ENCODE peak calls at places on chromosomes 4 and X, in five cellular contexts. A, N, U, S and K are unnamed samples.

GRCh38 chr4:53076335-53076958 is 214.3 kb downstream of the RASL11B start:
- DNase-seq in A (no peak), N (no peak), U (no peak), S (no peak), K (no peak)

GRCh38 chrX:140724337-140725105 is 15.0 kb downstream of the LINC00632 start:
- DNase-seq in A (no peak), U (peak; percentile 4), N (no peak), S (no peak), K (no peak)

GRCh38 chrX:12013220-12013619 is 125.1 kb upstream of the FRMPD4 start:
- DNase-seq in U (peak; percentile 54), A (peak; percentile 62), N (no peak), S (no peak), K (peak; percentile 61)

GRCh38 chrX:96182366-96182765 is 502.3 kb upstream of the DIAPH2 start:
- DNase-seq in S (no peak), N (no peak), A (peak; percentile 33), U (peak; percentile 24), K (peak; percentile 65)

GRCh38 chrX:102979536-102979935 is 42.5 kb downstream of the RAB40AL start:
- DNase-seq in S (no peak), A (no peak), N (no peak), U (no peak), K (no peak)

GRCh38 chrX:40853816-40854123 is 118.4 kb upstream of the MED14 start:
- DNase-seq in N (no peak), S (no peak), U (no peak), A (no peak), K (no peak)

GRCh38 chr4:2042207-2042946 is 16.8 kb upstream of the NAT8L start:
- DNase-seq in N (no peak), S (no peak), A (no peak), U (no peak), K (no peak)

GRCh38 chr4:110119347-110119746 is 79.1 kb downstream of the ELOVL6 start:
- DNase-seq in N (no peak), S (no peak), A (no peak), U (no peak), K (peak; percentile 85)

GRCh38 chr4:55125087-55125721 is at the start of gene KDR:
- DNase-seq in N (peak; percentile 76), U (peak; percentile 25), S (no peak), A (no peak), K (peak; percentile 21)

GRCh38 chr4:53633608-53634007 is 42.3 kb upstream of the LNX1 start:
- DNase-seq in U (peak; percentile 69), S (peak; percentile 92), N (no peak), A (no peak), K (peak; percentile 16)

GRCh38 chr4:5079581-5079980 is 28.3 kb downstream of the STK32B start:
- DNase-seq in N (no peak), A (no peak), U (peak; percentile 5), S (no peak), K (no peak)

GRCh38 chr4:113878718-113879117 is 100.7 kb downstream of the ARSJ start:
- DNase-seq in N (no peak), S (no peak), A (peak; percentile 54), U (peak; percentile 25), K (no peak)

GRCh38 chr4:189921058-189921457 is 19.6 kb upstream of the FRG1 start:
- DNase-seq in N (no peak), S (no peak), U (no peak), A (no peak), K (no peak)

GRCh38 chr4:89486042-89486441 is 178.4 kb upstream of the GPRIN3 start:
- DNase-seq in U (peak; percentile 67), S (no peak), A (peak; percentile 22), N (no peak), K (peak; percentile 28)

GRCh38 chrX:19774905-19775304 is 112.5 kb downstream of the SH3KBP1 start:
- DNase-seq in N (no peak), S (no peak), A (no peak), U (no peak), K (no peak)

GRCh38 chr4:52507774-52508173 is 151.3 kb downstream of the USP46 start:
- DNase-seq in S (no peak), N (no peak), U (no peak), A (no peak), K (no peak)

GRCh38 chr4:142363686-142364085 is 482.4 kb downstream of the INPP4B start:
- DNase-seq in N (no peak), A (no peak), U (no peak), S (no peak), K (no peak)

GRCh38 chr4:48216563-48216962 is 53.1 kb downstream of the TEC start:
- DNase-seq in N (no peak), A (no peak), U (no peak), S (no peak), K (no peak)

GRCh38 chr4:113524096-113524495 is 237.4 kb downstream of the CAMK2D start:
- DNase-seq in A (no peak), U (no peak), N (no peak), S (no peak), K (no peak)

GRCh38 chrX:129932792-129933321 is 26.9 kb downstream of the UTP14A start:
- DNase-seq in A (peak; percentile 44), N (peak; percentile 59), S (no peak), U (no peak), K (peak; percentile 6)

GRCh38 chrX:136192839-136193414 is 45.6 kb downstream of the FHL1 start:
- DNase-seq in U (peak; percentile 76), A (no peak), S (no peak), N (no peak), K (no peak)

GRCh38 chr4:11106190-11106589 is 322.5 kb downstream of the HS3ST1 start:
- DNase-seq in U (peak; percentile 49), N (no peak), S (no peak), A (no peak), K (peak; percentile 66)

GRCh38 chr4:2256156-2256731 is 5.7 kb downstream of the MXD4 start:
- DNase-seq in N (peak; percentile 74), S (peak; percentile 87), A (no peak), U (no peak), K (no peak)

GRCh38 chr4:185096032-185096653 is 46.9 kb upstream of the SLC25A4 start:
- DNase-seq in S (no peak), A (peak; percentile 26), N (no peak), U (peak; percentile 57), K (peak; percentile 59)

GRCh38 chrX:136865270-136866168 is 15.0 kb downstream of the RBMX start:
- DNase-seq in N (no peak), A (no peak), S (no peak), U (no peak), K (no peak)

GRCh38 chr4:55032788-55033187 is 92.6 kb downstream of the KDR start:
- DNase-seq in U (no peak), N (no peak), A (no peak), S (no peak), K (no peak)

GRCh38 chrX:149145845-149146285 is 359.2 kb downstream of the IDS start:
- DNase-seq in S (no peak), N (no peak), A (no peak), U (peak; percentile 31), K (no peak)

GRCh38 chr4:16894406-16894805 is 4.0 kb downstream of the LDB2 start:
- DNase-seq in A (no peak), N (no peak), S (no peak), U (peak; percentile 54), K (no peak)
- H3K4me3 ChIP-seq in A (no peak overlapping the region), N (peak overlapping the region; percentile 16), S (no peak overlapping the region), U (no peak overlapping the region), K (no peak overlapping the region)

DNA sequence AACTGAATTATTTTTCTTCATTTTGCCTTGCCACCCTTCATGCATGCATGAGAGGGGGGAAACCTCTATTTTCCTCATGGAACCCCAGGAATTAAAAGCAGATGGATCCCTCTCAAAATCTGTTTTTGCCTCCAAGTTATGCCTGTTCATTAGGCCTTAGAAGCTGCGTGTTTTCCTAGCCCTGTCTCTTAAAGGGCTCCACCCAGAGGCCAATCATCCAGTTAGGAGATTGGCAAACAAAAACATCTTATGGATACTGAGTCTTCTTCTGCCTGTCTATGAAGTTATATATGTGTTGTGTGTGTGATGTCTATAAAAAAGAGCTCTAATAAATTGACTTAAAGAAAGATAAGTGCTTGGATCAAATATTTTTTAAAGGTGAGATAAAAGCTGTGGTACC is 142.9 kb downstream of the ANAPC10 start:
- DNase-seq in A (no peak), S (no peak), U (no peak), N (no peak), K (no peak)
- TF ChIP-seq CTCF in A (no peak), S (no peak), U (no peak), N (no peak), K (no peak)

GRCh38 chr4:6200922-6201362 is 593 bp upstream of the JAKMIP1 start:
- DNase-seq in A (no peak), U (no peak), N (no peak), S (no peak), K (no peak)
- H3K4me3 ChIP-seq in A (peak overlapping the region; percentile 62), U (no peak overlapping the region), N (peak overlapping the region; percentile 27), S (peak overlapping the region; percentile 59), K (no peak overlapping the region)

GRCh38 chr4:121096629-121097028 is 24.3 kb upstream of the NDNF start:
- DNase-seq in N (no peak), U (peak; percentile 49), A (peak; percentile 16), S (no peak), K (peak; percentile 28)
- TF ChIP-seq CTCF in N (peak; percentile 58), U (peak; percentile 56), A (peak; percentile 55), S (peak; percentile 40), K (peak; percentile 30)

DNA sequence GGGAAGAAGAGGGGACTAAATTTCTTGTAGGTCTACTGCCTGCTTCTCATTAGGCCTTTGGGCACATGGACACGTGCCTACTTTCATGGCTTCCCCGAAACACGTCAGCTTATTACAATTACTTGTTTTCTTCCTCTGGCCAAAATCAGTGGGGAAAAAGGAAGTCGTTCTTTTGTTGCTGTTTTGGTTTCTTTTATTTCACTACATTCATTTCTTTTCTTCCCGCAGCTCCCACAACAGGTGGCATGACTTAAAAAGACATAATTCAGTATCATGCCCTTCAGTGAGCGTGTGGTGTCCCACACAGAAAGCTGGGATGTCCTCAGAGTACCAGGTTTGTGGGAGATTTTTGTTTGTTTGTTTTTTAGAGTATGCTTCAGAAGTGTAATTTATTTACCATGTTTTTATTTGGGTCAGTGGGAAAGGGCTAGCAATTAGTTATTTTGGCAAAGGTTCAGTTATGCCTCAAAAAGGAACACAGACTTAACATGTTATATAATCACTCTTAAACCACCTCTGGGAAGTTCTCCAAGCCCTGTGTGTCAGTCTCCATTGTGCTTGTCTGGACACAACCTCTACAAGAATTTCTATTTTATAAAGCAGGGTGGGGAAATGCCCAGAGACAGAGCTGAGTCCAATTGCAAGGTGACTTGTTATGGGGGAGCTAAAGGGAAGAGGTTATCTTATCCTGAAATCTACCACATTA is 44.2 kb upstream of the SPRY1 start:
- DNase-seq in A (no peak), U (peak; percentile 62), N (no peak), S (no peak), K (peak; percentile 90)
- H3K4me3 ChIP-seq in A (no peak overlapping the region), U (no peak overlapping the region), N (no peak overlapping the region), S (no peak overlapping the region), K (no peak overlapping the region)

DNA sequence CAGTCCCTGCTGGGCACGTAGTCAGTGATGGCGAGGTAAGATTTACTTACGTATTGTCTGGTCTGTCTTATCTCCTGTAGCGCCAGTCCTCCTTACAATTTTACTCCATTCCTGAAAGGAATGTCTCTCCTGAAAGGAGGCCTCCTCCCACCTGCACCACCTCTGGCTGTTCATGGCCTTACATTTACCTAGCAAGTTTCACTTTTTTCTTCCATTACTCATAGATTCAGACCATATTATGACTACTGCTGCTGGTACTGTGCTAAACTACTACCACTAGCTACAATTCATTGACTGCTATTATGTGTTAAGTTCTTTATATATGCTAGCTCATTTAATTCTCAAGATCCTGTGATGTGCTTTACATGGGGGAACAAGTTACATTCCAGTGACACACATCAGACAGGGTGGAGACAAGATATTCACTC is 189.9 kb downstream of the BMPR1B start:
- DNase-seq in N (no peak), U (no peak), S (no peak), A (no peak), K (peak; percentile 85)
- TF ChIP-seq CTCF in N (no peak), U (no peak), S (no peak), A (no peak), K (peak; percentile 35)